ENCODE peak calls at places on chromosomes 1 and 21, in seven cellular contexts. One of them, this sample, is unnamed.

GRCh38 chr1:101945884-101946283 is 50.8 kb downstream of the OLFM3 start:
- DNase-seq in thyroid gland: no peak
- DNase-seq in skeletal muscle cell: no peak
- DNase-seq in AG08396: no peak
- DNase-seq in body of pancreas: no peak
- DNase-seq in NCI-H1694 treated with DMSO at 0.1 percent for 48 hours: no peak
- DNase-seq in astrocyte of the spinal cord: no peak
- DNase-seq in this sample: no peak

GRCh38 chr1:65084068-65084467 is 63.9 kb upstream of the AK4 start:
- DNase-seq in NCI-H1694 treated with DMSO at 0.1 percent for 48 hours: no peak
- DNase-seq in astrocyte of the spinal cord: no peak
- DNase-seq in body of pancreas: no peak
- DNase-seq in AG08396: no peak
- DNase-seq in thyroid gland: no peak
- DNase-seq in skeletal muscle cell: no peak
- DNase-seq in this sample: no peak

GRCh38 chr21:45408811-45409261 is 3.9 kb downstream of the COL18A1 start:
- DNase-seq in AG08396: no peak
- DNase-seq in thyroid gland: no peak
- DNase-seq in astrocyte of the spinal cord: no peak
- DNase-seq in body of pancreas: peak; percentile 9
- DNase-seq in skeletal muscle cell: no peak
- DNase-seq in NCI-H1694 treated with DMSO at 0.1 percent for 48 hours: no peak
- DNase-seq in this sample: no peak

GRCh38 chr1:68175621-68176398 is 56.5 kb downstream of the WLS start:
- DNase-seq in astrocyte of the spinal cord: peak; percentile 38
- DNase-seq in AG08396: no peak
- DNase-seq in thyroid gland: peak; percentile 46
- DNase-seq in NCI-H1694 treated with DMSO at 0.1 percent for 48 hours: peak; percentile 13
- DNase-seq in skeletal muscle cell: no peak
- DNase-seq in body of pancreas: peak; percentile 65
- DNase-seq in this sample: no peak

GRCh38 chr1:220067246-220068204 is 21.2 kb upstream of the EPRS1 start:
- DNase-seq in NCI-H1694 treated with DMSO at 0.1 percent for 48 hours: no peak
- DNase-seq in AG08396: no peak
- DNase-seq in skeletal muscle cell: no peak
- DNase-seq in astrocyte of the spinal cord: no peak
- DNase-seq in body of pancreas: no peak
- DNase-seq in thyroid gland: no peak
- DNase-seq in this sample: no peak

GRCh38 chr1:153220606-153221303 is 3.4 kb downstream of the PRR9 start:
- DNase-seq in NCI-H1694 treated with DMSO at 0.1 percent for 48 hours: no peak
- DNase-seq in astrocyte of the spinal cord: no peak
- DNase-seq in thyroid gland: no peak
- DNase-seq in body of pancreas: no peak
- DNase-seq in skeletal muscle cell: no peak
- DNase-seq in AG08396: no peak
- DNase-seq in this sample: no peak

GRCh38 chr1:67250051-67250653 is 57.5 kb upstream of the IL12RB2 start:
- DNase-seq in body of pancreas: no peak
- DNase-seq in thyroid gland: no peak
- DNase-seq in NCI-H1694 treated with DMSO at 0.1 percent for 48 hours: no peak
- DNase-seq in AG08396: no peak
- DNase-seq in skeletal muscle cell: no peak
- DNase-seq in astrocyte of the spinal cord: peak; percentile 8
- DNase-seq in this sample: no peak

GRCh38 chr1:167648978-167649752 is 19.1 kb downstream of the RCSD1 start:
- DNase-seq in skeletal muscle cell: no peak
- DNase-seq in thyroid gland: no peak
- DNase-seq in astrocyte of the spinal cord: no peak
- DNase-seq in AG08396: no peak
- DNase-seq in body of pancreas: no peak
- DNase-seq in NCI-H1694 treated with DMSO at 0.1 percent for 48 hours: no peak
- DNase-seq in this sample: no peak

GRCh38 chr1:154326546-154327465 is 1.5 kb downstream of the ATP8B2 start:
- DNase-seq in skeletal muscle cell: no peak
- DNase-seq in body of pancreas: peak; percentile 40
- DNase-seq in NCI-H1694 treated with DMSO at 0.1 percent for 48 hours: no peak
- DNase-seq in astrocyte of the spinal cord: peak; percentile 55
- DNase-seq in thyroid gland: peak; percentile 19
- DNase-seq in AG08396: peak; percentile 85
- DNase-seq in this sample: no peak

GRCh38 chr1:224623743-224624333 is 7.7 kb downstream of the CNIH3 start:
- DNase-seq in thyroid gland: no peak
- DNase-seq in astrocyte of the spinal cord: peak; percentile 96
- DNase-seq in AG08396: peak; percentile 86
- DNase-seq in NCI-H1694 treated with DMSO at 0.1 percent for 48 hours: no peak
- DNase-seq in skeletal muscle cell: peak; percentile 83
- DNase-seq in body of pancreas: no peak
- DNase-seq in this sample: peak; percentile 71

GRCh38 chr1:94124538-94124937 is 3.6 kb upstream of the ABCA4 start:
- DNase-seq in astrocyte of the spinal cord: no peak
- DNase-seq in skeletal muscle cell: no peak
- DNase-seq in NCI-H1694 treated with DMSO at 0.1 percent for 48 hours: no peak
- DNase-seq in AG08396: no peak
- DNase-seq in body of pancreas: no peak
- DNase-seq in thyroid gland: no peak
- DNase-seq in this sample: no peak

GRCh38 chr1:104648269-104648691 is 898.6 kb downstream of the AMY1C start:
- DNase-seq in skeletal muscle cell: no peak
- DNase-seq in body of pancreas: no peak
- DNase-seq in astrocyte of the spinal cord: no peak
- DNase-seq in NCI-H1694 treated with DMSO at 0.1 percent for 48 hours: peak; percentile 67
- DNase-seq in thyroid gland: no peak
- DNase-seq in AG08396: no peak
- DNase-seq in this sample: peak; percentile 38

GRCh38 chr1:5822266-5822665 is 170.0 kb downstream of the NPHP4 start:
- DNase-seq in AG08396: no peak
- DNase-seq in thyroid gland: no peak
- DNase-seq in body of pancreas: no peak
- DNase-seq in skeletal muscle cell: no peak
- DNase-seq in astrocyte of the spinal cord: no peak
- DNase-seq in NCI-H1694 treated with DMSO at 0.1 percent for 48 hours: no peak
- DNase-seq in this sample: no peak

GRCh38 chr1:87833158-87833557 is 504.5 kb downstream of the LMO4 start:
- DNase-seq in astrocyte of the spinal cord: peak; percentile 74
- DNase-seq in thyroid gland: no peak
- DNase-seq in body of pancreas: no peak
- DNase-seq in NCI-H1694 treated with DMSO at 0.1 percent for 48 hours: no peak
- DNase-seq in skeletal muscle cell: peak; percentile 88
- DNase-seq in AG08396: no peak
- DNase-seq in this sample: no peak

GRCh38 chr1:153677718-153678518 is 570 bp upstream of the NPR1 start:
- DNase-seq in AG08396: peak; percentile 77
- DNase-seq in skeletal muscle cell: no peak
- DNase-seq in astrocyte of the spinal cord: peak; percentile 43
- DNase-seq in thyroid gland: peak; percentile 46
- DNase-seq in body of pancreas: peak; percentile 57
- DNase-seq in NCI-H1694 treated with DMSO at 0.1 percent for 48 hours: peak; percentile 67
- DNase-seq in this sample: peak; percentile 80

GRCh38 chr1:30698401-30698981 is 24.9 kb downstream of the MATN1 start:
- DNase-seq in NCI-H1694 treated with DMSO at 0.1 percent for 48 hours: no peak
- DNase-seq in AG08396: no peak
- DNase-seq in thyroid gland: no peak
- DNase-seq in astrocyte of the spinal cord: no peak
- DNase-seq in body of pancreas: no peak
- DNase-seq in skeletal muscle cell: no peak
- DNase-seq in this sample: no peak

GRCh38 chr1:39178541-39179431 is 25.7 kb upstream of the MACF1 start:
- DNase-seq in astrocyte of the spinal cord: peak; percentile 66
- DNase-seq in skeletal muscle cell: no peak
- DNase-seq in AG08396: peak; percentile 52
- DNase-seq in NCI-H1694 treated with DMSO at 0.1 percent for 48 hours: no peak
- DNase-seq in thyroid gland: no peak
- DNase-seq in body of pancreas: peak; percentile 54
- DNase-seq in this sample: no peak

GRCh38 chr21:35026617-35027557 is 22.2 kb downstream of the RUNX1 start:
- DNase-seq in body of pancreas: no peak
- DNase-seq in NCI-H1694 treated with DMSO at 0.1 percent for 48 hours: no peak
- DNase-seq in astrocyte of the spinal cord: peak; percentile 66
- DNase-seq in thyroid gland: peak; percentile 21
- DNase-seq in skeletal muscle cell: no peak
- DNase-seq in AG08396: no peak
- DNase-seq in this sample: peak; percentile 55

GRCh38 chr21:44892095-44892494 is 18.6 kb upstream of the PTTG1IP start:
- DNase-seq in NCI-H1694 treated with DMSO at 0.1 percent for 48 hours: no peak
- DNase-seq in AG08396: no peak
- DNase-seq in body of pancreas: no peak
- DNase-seq in astrocyte of the spinal cord: no peak
- DNase-seq in skeletal muscle cell: no peak
- DNase-seq in thyroid gland: no peak
- DNase-seq in this sample: no peak

GRCh38 chr1:119010201-119010600 is 22.1 kb upstream of the TBX15 start:
- DNase-seq in skeletal muscle cell: peak; percentile 90
- DNase-seq in body of pancreas: no peak
- DNase-seq in AG08396: no peak
- DNase-seq in NCI-H1694 treated with DMSO at 0.1 percent for 48 hours: no peak
- DNase-seq in astrocyte of the spinal cord: no peak
- DNase-seq in thyroid gland: no peak
- DNase-seq in this sample: no peak

GRCh38 chr1:150791587-150791986 is 16.5 kb downstream of the CTSK start:
- DNase-seq in body of pancreas: no peak
- DNase-seq in thyroid gland: no peak
- DNase-seq in skeletal muscle cell: no peak
- DNase-seq in astrocyte of the spinal cord: no peak
- DNase-seq in AG08396: no peak
- DNase-seq in NCI-H1694 treated with DMSO at 0.1 percent for 48 hours: no peak
- DNase-seq in this sample: no peak

This sample was measured in GM13977.